ENCODE peak calls at places on chromosomes 11 and 22, in four cellular contexts. D is LoVo, X is anterior cingulate cortex, G is retina. V is an unnamed sample.
A peak's percentile ranks its signal among the peaks of the same experiment; 100 is the strongest.

GRCh38 chr11:68978931-68979591 is 1.7 kb downstream of the MRGPRD start:
- DNase-seq in G (no peak), D (no peak), X (no peak), V (peak; percentile 61)

GRCh38 chr11:129703846-129704245 is 111.8 kb upstream of the TMEM45B start:
- DNase-seq in X (no peak), D (no peak), G (no peak), V (no peak)

GRCh38 chr11:47276923-47277322 is 7.0 kb downstream of the MADD start:
- DNase-seq in X (no peak), G (no peak), D (no peak), V (no peak)

GRCh38 chr11:44088377-44088776 is 7.1 kb upstream of the EXT2 start:
- DNase-seq in X (no peak), G (no peak), D (no peak), V (no peak)

GRCh38 chr11:45994421-45995341 is 72.2 kb downstream of the LARGE2 start:
- DNase-seq in X (no peak), G (peak; percentile 39), D (no peak), V (no peak)

GRCh38 chr11:102139081-102139498 is 28.8 kb downstream of the YAP1 start:
- DNase-seq in D (no peak), G (no peak), X (no peak), V (no peak)

GRCh38 chr22:40401981-40402406 is 31.6 kb downstream of the SGSM3 start:
- DNase-seq in D (no peak), X (no peak), G (no peak), V (no peak)

GRCh38 chr22:34414467-34415440 is 494.5 kb upstream of the LARGE1 start:
- DNase-seq in D (peak; percentile 65), G (peak; percentile 56), X (no peak), V (no peak)

GRCh38 chr11:81874627-81875026 is 859.0 kb downstream of the FAM181B start:
- DNase-seq in D (no peak), G (no peak), X (no peak), V (no peak)

GRCh38 chr11:2886191-2886894 is 768 bp upstream of the CDKN1C start:
- DNase-seq in X (peak; percentile 63), D (no peak), G (peak; percentile 90), V (no peak)

GRCh38 chr11:66363805-66364535 is 7.6 kb downstream of the SLC29A2 start:
- DNase-seq in X (no peak), D (no peak), G (no peak), V (peak; percentile 81)

GRCh38 chr22:32745251-32745995 is 56.1 kb upstream of the TIMP3 start:
- DNase-seq in G (no peak), D (peak; percentile 22), X (no peak), V (no peak)

GRCh38 chr11:82080160-82080559 is 653.5 kb downstream of the FAM181B start:
- DNase-seq in X (no peak), G (no peak), D (no peak), V (no peak)

GRCh38 chr11:27217496-27217895 is 145.5 kb downstream of the CCDC34 start:
- DNase-seq in D (no peak), G (no peak), X (no peak), V (no peak)

GRCh38 chr11:12114487-12115033 is 4.2 kb downstream of the MICAL2 start:
- DNase-seq in G (no peak), D (no peak), X (no peak), V (no peak)

GRCh38 chr22:16866167-16866566 is 41.0 kb upstream of the XKR3 start:
- DNase-seq in G (no peak), D (no peak), X (no peak), V (no peak)

GRCh38 chr11:1391165-1392010 is 1.7 kb downstream of the BRSK2 start:
- DNase-seq in X (no peak), G (peak; percentile 80), D (no peak), V (no peak)

GRCh38 chr11:34002420-34002819 is 49.1 kb upstream of the CAPRIN1 start:
- DNase-seq in D (no peak), X (no peak), G (no peak), V (no peak)

GRCh38 chr22:31538815-31539214 is 42.5 kb downstream of the SFI1 start:
- DNase-seq in D (no peak), G (no peak), X (no peak), V (no peak)

GRCh38 chr11:61602775-61603569 is 22.1 kb upstream of the SYT7 start:
- DNase-seq in X (no peak), D (no peak), G (peak; percentile 82), V (peak; percentile 71)

GRCh38 chr22:27952091-27952490 is 33.0 kb upstream of the PITPNB start:
- DNase-seq in G (no peak), X (no peak), D (no peak), V (no peak)

GRCh38 chr11:130979386-130979972 is 63.2 kb upstream of the SNX19 start:
- DNase-seq in X (no peak), G (no peak), D (peak; percentile 37), V (no peak)

GRCh38 chr22:31526275-31526674 is 29.9 kb downstream of the SFI1 start:
- DNase-seq in D (no peak), G (no peak), X (no peak), V (no peak)

GRCh38 chr11:65476632-65477270 is 22.1 kb upstream of the MALAT1 start:
- DNase-seq in D (peak; percentile 65), X (no peak), G (no peak), V (no peak)

GRCh38 chr11:73271936-73272679 is at the start of gene P2RY6:
- DNase-seq in G (no peak), D (no peak), X (no peak), V (peak; percentile 67)

GRCh38 chr11:69460540-69461257 is 20.8 kb upstream of the LINC01488 start:
- DNase-seq in D (no peak), G (no peak), X (no peak), V (no peak)

GRCh38 chr11:10973416-10973815 is 115.6 kb upstream of the ZBED5 start:
- DNase-seq in D (no peak), G (peak; percentile 48), X (no peak), V (no peak)

GRCh38 chr22:39873963-39874362 is 19.6 kb downstream of the ENTHD1 start:
- DNase-seq in X (no peak), G (no peak), D (no peak), V (no peak)

GRCh38 chr11:65863889-65864757 is 3.9 kb downstream of the MUS81 start:
- DNase-seq in G (no peak), D (no peak), X (no peak), V (peak; percentile 54)

GRCh38 chr11:18312012-18312411 is 9.9 kb downstream of the HPS5 start:
- DNase-seq in D (no peak), G (no peak), X (no peak), V (no peak)

GRCh38 chr11:132914600-132914999 is 617.7 kb downstream of the OPCML start:
- DNase-seq in X (no peak), D (no peak), G (no peak), V (no peak)

GRCh38 chr22:22884888-22885840 is 2.5 kb upstream of the IGLL5 start:
- DNase-seq in D (no peak), X (no peak), G (no peak), V (no peak)

GRCh38 chr11:76770642-76771445 is 12.3 kb upstream of the TSKU start:
- DNase-seq in X (no peak), D (peak; percentile 54), G (no peak), V (no peak)

GRCh38 chr22:36356708-36357694 is 30.8 kb downstream of the MYH9 start:
- DNase-seq in X (no peak), G (no peak), D (no peak), V (no peak)

GRCh38 chr22:23521442-23522113 is 58.5 kb downstream of the IGLL1 start:
- DNase-seq in D (peak; percentile 92), G (peak; percentile 96), X (peak; percentile 82), V (peak; percentile 95)

GRCh38 chr22:20509344-20510047 is 2.1 kb downstream of the MED15 start:
- DNase-seq in G (peak; percentile 12), X (no peak), D (peak; percentile 58), V (no peak)

GRCh38 chr11:27926056-27926455 is 181.9 kb downstream of the KIF18A start:
- DNase-seq in D (no peak), G (no peak), X (no peak), V (no peak)

GRCh38 chr11:126989942-126990715 is 10.4 kb downstream of the KIRREL3 start:
- DNase-seq in X (peak; percentile 62), D (peak; percentile 43), G (peak; percentile 93), V (peak; percentile 86)

GRCh38 chr11:22347857-22348496 is 9.8 kb downstream of the SLC17A6 start:
- DNase-seq in X (no peak), D (no peak), G (no peak), V (no peak)

GRCh38 chr11:113240389-113240788 is 74.0 kb upstream of the TTC12 start:
- DNase-seq in G (no peak), X (no peak), D (no peak), V (no peak)

V was measured in upper lobe of right lung.